ENCODE peak calls at places on chromosomes 11 and 22, in six cellular contexts. One of them, this sample, is unnamed.

GRCh38 chr22:20238567-20239062 is 29.5 kb downstream of the RTN4R start:
- DNase-seq in A549: peak; percentile 74
- DNase-seq in ovary: peak; percentile 41
- DNase-seq in NB4: peak; percentile 95
- DNase-seq in stomach: peak; percentile 77
- DNase-seq in tibial nerve: no peak
- DNase-seq in this sample: peak; percentile 98

GRCh38 chr22:50227588-50228215 is 17.1 kb downstream of the TUBGCP6 start:
- DNase-seq in A549: no peak
- DNase-seq in ovary: no peak
- DNase-seq in NB4: no peak
- DNase-seq in stomach: no peak
- DNase-seq in tibial nerve: no peak
- DNase-seq in this sample: no peak

GRCh38 chr11:120612363-120613263 is 101.1 kb downstream of the GRIK4 start:
- DNase-seq in A549: peak; percentile 10
- DNase-seq in ovary: peak; percentile 35
- DNase-seq in NB4: peak; percentile 44
- DNase-seq in stomach: peak; percentile 27
- DNase-seq in tibial nerve: no peak
- DNase-seq in this sample: peak; percentile 56

GRCh38 chr22:50599816-50600454 is 658 bp upstream of the MAPK8IP2 start:
- DNase-seq in A549: no peak
- DNase-seq in ovary: peak; percentile 67
- DNase-seq in NB4: peak; percentile 60
- DNase-seq in stomach: peak; percentile 59
- DNase-seq in tibial nerve: peak; percentile 33
- DNase-seq in this sample: peak; percentile 88

GRCh38 chr11:45097721-45098493 is 48.5 kb upstream of the PRDM11 start:
- DNase-seq in A549: no peak
- DNase-seq in ovary: peak; percentile 56
- DNase-seq in NB4: peak; percentile 80
- DNase-seq in stomach: no peak
- DNase-seq in tibial nerve: peak; percentile 73
- DNase-seq in this sample: no peak

GRCh38 chr22:50546326-50547230 is 879 bp downstream of the KLHDC7B start:
- DNase-seq in A549: no peak
- DNase-seq in ovary: no peak
- DNase-seq in NB4: no peak
- DNase-seq in stomach: no peak
- DNase-seq in tibial nerve: no peak
- DNase-seq in this sample: no peak

GRCh38 chr11:2205214-2205770 is 33.7 kb upstream of the TH start:
- DNase-seq in A549: no peak
- DNase-seq in ovary: peak; percentile 3
- DNase-seq in NB4: no peak
- DNase-seq in stomach: no peak
- DNase-seq in tibial nerve: no peak
- DNase-seq in this sample: no peak

GRCh38 chr11:68064876-68065275 is 26.1 kb downstream of the TCIRG1 start:
- DNase-seq in A549: no peak
- DNase-seq in ovary: no peak
- DNase-seq in NB4: no peak
- DNase-seq in stomach: peak; percentile 5
- DNase-seq in tibial nerve: no peak
- DNase-seq in this sample: no peak

GRCh38 chr11:1224491-1225385 is 1.9 kb downstream of the MUC5B start:
- DNase-seq in A549: no peak
- DNase-seq in ovary: no peak
- DNase-seq in NB4: no peak
- DNase-seq in stomach: no peak
- DNase-seq in tibial nerve: no peak
- DNase-seq in this sample: no peak

GRCh38 chr11:789951-790350 is at the start of gene CEND1:
- DNase-seq in A549: peak; percentile 44
- DNase-seq in ovary: no peak
- DNase-seq in NB4: no peak
- DNase-seq in stomach: no peak
- DNase-seq in tibial nerve: no peak
- DNase-seq in this sample: peak; percentile 75

GRCh38 chr22:47393191-47393590 is 630.7 kb downstream of the TBC1D22A start:
- DNase-seq in A549: no peak
- DNase-seq in ovary: no peak
- DNase-seq in NB4: no peak
- DNase-seq in stomach: no peak
- DNase-seq in tibial nerve: no peak
- DNase-seq in this sample: no peak

GRCh38 chr11:46294365-46295309 is 17.2 kb downstream of the CREB3L1 start:
- DNase-seq in A549: no peak
- DNase-seq in ovary: peak; percentile 57
- DNase-seq in NB4: no peak
- DNase-seq in stomach: peak; percentile 48
- DNase-seq in tibial nerve: no peak
- DNase-seq in this sample: no peak

GRCh38 chr11:13862845-13863392 is 99.6 kb upstream of the SPON1 start:
- DNase-seq in A549: no peak
- DNase-seq in ovary: no peak
- DNase-seq in NB4: no peak
- DNase-seq in stomach: no peak
- DNase-seq in tibial nerve: no peak
- DNase-seq in this sample: no peak

GRCh38 chr11:36268337-36268931 is 20.8 kb downstream of the COMMD9 start:
- DNase-seq in A549: no peak
- DNase-seq in ovary: no peak
- DNase-seq in NB4: no peak
- DNase-seq in stomach: no peak
- DNase-seq in tibial nerve: no peak
- DNase-seq in this sample: no peak

GRCh38 chr22:24165673-24166072 is 15.6 kb upstream of the SUSD2 start:
- DNase-seq in A549: no peak
- DNase-seq in ovary: no peak
- DNase-seq in NB4: no peak
- DNase-seq in stomach: no peak
- DNase-seq in tibial nerve: no peak
- DNase-seq in this sample: no peak

GRCh38 chr11:15842345-15842744 is 514.0 kb downstream of the SOX6 start:
- DNase-seq in A549: no peak
- DNase-seq in ovary: no peak
- DNase-seq in NB4: no peak
- DNase-seq in stomach: no peak
- DNase-seq in tibial nerve: no peak
- DNase-seq in this sample: no peak

GRCh38 chr11:81887671-81888070 is 846.0 kb downstream of the FAM181B start:
- DNase-seq in A549: no peak
- DNase-seq in ovary: no peak
- DNase-seq in NB4: no peak
- DNase-seq in stomach: no peak
- DNase-seq in tibial nerve: no peak
- DNase-seq in this sample: no peak

GRCh38 chr11:44029507-44029845 is 18.3 kb upstream of the ACCSL start:
- DNase-seq in A549: no peak
- DNase-seq in ovary: no peak
- DNase-seq in NB4: no peak
- DNase-seq in stomach: no peak
- DNase-seq in tibial nerve: no peak
- DNase-seq in this sample: no peak

GRCh38 chr11:119985551-119985950 is 152.4 kb downstream of the TRIM29 start:
- DNase-seq in A549: no peak
- DNase-seq in ovary: no peak
- DNase-seq in NB4: no peak
- DNase-seq in stomach: no peak
- DNase-seq in tibial nerve: no peak
- DNase-seq in this sample: no peak

GRCh38 chr22:36086629-36087254 is 58.1 kb upstream of the RBFOX2 start:
- DNase-seq in A549: no peak
- DNase-seq in ovary: no peak
- DNase-seq in NB4: no peak
- DNase-seq in stomach: no peak
- DNase-seq in tibial nerve: no peak
- DNase-seq in this sample: no peak

GRCh38 chr11:69939551-69940245 is 120.5 kb upstream of the FGF3 start:
- DNase-seq in A549: no peak
- DNase-seq in ovary: peak; percentile 78
- DNase-seq in NB4: no peak
- DNase-seq in stomach: peak; percentile 42
- DNase-seq in tibial nerve: no peak
- DNase-seq in this sample: no peak

GRCh38 chr11:15073361-15074205 is at the start of gene CALCB:
- DNase-seq in A549: no peak
- DNase-seq in ovary: no peak
- DNase-seq in NB4: no peak
- DNase-seq in stomach: no peak
- DNase-seq in tibial nerve: no peak
- DNase-seq in this sample: no peak

GRCh38 chr11:130945945-130946344 is 29.7 kb upstream of the SNX19 start:
- DNase-seq in A549: no peak
- DNase-seq in ovary: no peak
- DNase-seq in NB4: no peak
- DNase-seq in stomach: no peak
- DNase-seq in tibial nerve: peak; percentile 16
- DNase-seq in this sample: no peak

GRCh38 chr11:61757213-61757862 is 4.9 kb downstream of the MYRF start:
- DNase-seq in A549: no peak
- DNase-seq in ovary: no peak
- DNase-seq in NB4: no peak
- DNase-seq in stomach: peak; percentile 72
- DNase-seq in tibial nerve: no peak
- DNase-seq in this sample: no peak

GRCh38 chr22:24985824-24986214 is 33.3 kb downstream of the KIAA1671 start:
- DNase-seq in A549: no peak
- DNase-seq in ovary: peak; percentile 43
- DNase-seq in NB4: peak; percentile 36
- DNase-seq in stomach: no peak
- DNase-seq in tibial nerve: no peak
- DNase-seq in this sample: no peak

GRCh38 chr22:37210041-37210803 is 2.1 kb downstream of the SSTR3 start:
- DNase-seq in A549: no peak
- DNase-seq in ovary: no peak
- DNase-seq in NB4: no peak
- DNase-seq in stomach: no peak
- DNase-seq in tibial nerve: no peak
- DNase-seq in this sample: no peak

GRCh38 chr22:37207981-37208380 is 4.3 kb downstream of the SSTR3 start:
- DNase-seq in A549: no peak
- DNase-seq in ovary: no peak
- DNase-seq in NB4: no peak
- DNase-seq in stomach: no peak
- DNase-seq in tibial nerve: no peak
- DNase-seq in this sample: no peak

GRCh38 chr22:37209140-37209845 is 3.0 kb downstream of the SSTR3 start:
- DNase-seq in A549: no peak
- DNase-seq in ovary: no peak
- DNase-seq in NB4: no peak
- DNase-seq in stomach: no peak
- DNase-seq in tibial nerve: no peak
- DNase-seq in this sample: no peak

GRCh38 chr22:37206841-37207821 is 5.1 kb downstream of the SSTR3 start:
- DNase-seq in A549: no peak
- DNase-seq in ovary: no peak
- DNase-seq in NB4: no peak
- DNase-seq in stomach: no peak
- DNase-seq in tibial nerve: no peak
- DNase-seq in this sample: no peak

GRCh38 chr22:37208401-37209139 is 3.7 kb downstream of the SSTR3 start:
- DNase-seq in A549: no peak
- DNase-seq in ovary: no peak
- DNase-seq in NB4: no peak
- DNase-seq in stomach: no peak
- DNase-seq in tibial nerve: no peak
- DNase-seq in this sample: no peak
- TF ChIP-seq POLR2A in A549: no peak
- TF ChIP-seq POLR2A in ovary: no peak
- TF ChIP-seq POLR2A in NB4: no peak
- TF ChIP-seq POLR2A in stomach: no peak
- TF ChIP-seq POLR2A in tibial nerve: no peak
- TF ChIP-seq POLR2A in this sample: no peak

DNA sequence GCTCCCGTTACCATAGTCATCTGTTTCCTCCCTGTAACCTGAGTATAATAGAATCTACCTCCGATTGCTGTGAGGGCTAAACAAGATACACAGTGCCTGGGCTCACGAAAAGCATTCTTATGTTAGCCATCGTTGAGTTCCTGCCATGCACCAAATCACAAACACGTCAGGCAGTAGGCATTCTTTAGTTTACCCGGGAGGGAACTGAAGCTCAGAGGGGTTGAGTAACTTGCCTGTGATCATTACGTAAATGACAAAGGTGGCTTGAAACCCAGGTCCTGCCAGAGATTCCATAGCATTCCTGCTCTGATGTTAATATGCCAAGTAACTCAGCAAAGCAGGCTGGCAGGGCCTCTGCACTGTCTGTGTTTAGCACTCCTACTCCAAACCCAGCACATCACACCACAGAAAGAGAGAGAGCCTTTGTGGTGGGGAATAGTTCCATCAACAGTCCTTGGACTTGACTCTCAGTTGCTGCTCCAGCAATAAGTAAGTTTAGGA is 1.4 kb downstream of the SCN2B start:
- DNase-seq in A549: no peak
- DNase-seq in ovary: no peak
- DNase-seq in NB4: no peak
- DNase-seq in stomach: no peak
- DNase-seq in tibial nerve: no peak
- DNase-seq in this sample: no peak
- TF ChIP-seq POLR2A in A549: no peak
- TF ChIP-seq POLR2A in ovary: no peak
- TF ChIP-seq POLR2A in NB4: no peak
- TF ChIP-seq POLR2A in stomach: no peak
- TF ChIP-seq POLR2A in tibial nerve: no peak
- TF ChIP-seq POLR2A in this sample: no peak

DNA sequence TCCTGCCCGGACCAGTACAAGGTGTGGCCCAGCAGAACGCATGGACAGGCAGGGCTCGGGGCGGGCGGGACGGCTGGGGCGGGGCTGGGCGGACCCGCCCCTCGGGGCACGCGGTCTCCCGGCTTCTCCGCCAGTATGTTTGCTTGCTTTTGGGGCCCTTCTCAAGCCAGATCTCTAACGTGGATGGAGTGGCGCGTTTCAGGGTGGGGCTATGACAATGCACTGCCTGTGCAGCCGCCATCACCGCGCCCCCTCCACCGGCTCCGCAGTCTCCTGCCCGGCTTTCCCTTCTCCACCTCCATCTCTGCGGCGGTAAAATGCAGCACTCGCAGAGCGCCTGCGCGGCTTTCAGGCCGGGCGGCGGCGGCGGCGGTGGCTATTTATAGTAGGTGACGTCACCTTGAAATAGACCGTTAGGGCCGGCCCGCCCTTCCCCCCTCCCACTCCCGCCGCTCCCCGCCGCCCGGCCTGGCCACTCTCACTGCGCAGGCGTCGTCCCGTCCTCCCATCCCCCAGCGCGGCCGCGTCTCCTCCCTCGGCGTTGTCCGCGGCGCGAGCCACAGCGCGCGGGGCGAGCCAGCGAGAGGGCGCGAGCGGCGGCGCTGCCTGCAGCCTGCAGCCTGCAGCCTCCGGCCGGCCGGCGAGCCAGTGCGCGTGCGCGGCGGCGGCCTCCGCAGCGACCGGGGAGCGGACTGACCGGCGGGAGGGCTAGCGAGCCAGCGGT is at the start of gene YWHAH:
- DNase-seq in A549: peak; percentile 83
- DNase-seq in ovary: peak; percentile 97
- DNase-seq in NB4: peak; percentile 92
- DNase-seq in stomach: peak; percentile 97
- DNase-seq in tibial nerve: peak; percentile 92
- DNase-seq in this sample: peak; percentile 93
- TF ChIP-seq POLR2A in A549: peak; percentile 95
- TF ChIP-seq POLR2A in ovary: peak; percentile 94
- TF ChIP-seq POLR2A in NB4: peak; percentile 87
- TF ChIP-seq POLR2A in stomach: no peak
- TF ChIP-seq POLR2A in tibial nerve: peak; percentile 95
- TF ChIP-seq POLR2A in this sample: peak; percentile 82

GRCh38 chr11:76574406-76574805 is 96.1 kb downstream of the LRRC32 start:
- DNase-seq in A549: no peak
- DNase-seq in ovary: no peak
- DNase-seq in NB4: no peak
- DNase-seq in stomach: no peak
- DNase-seq in tibial nerve: no peak
- DNase-seq in this sample: no peak
- TF ChIP-seq POLR2A in A549: no peak
- TF ChIP-seq POLR2A in ovary: no peak
- TF ChIP-seq POLR2A in NB4: no peak
- TF ChIP-seq POLR2A in stomach: no peak
- TF ChIP-seq POLR2A in tibial nerve: no peak
- TF ChIP-seq POLR2A in this sample: no peak